ENCODE peak calls at places on chromosomes 7 and 10, in ten cellular contexts. G is CD8-positive, alpha-beta T cell; B is adrenal gland; E is aorta; K is mammary epithelial cell; R is foreskin keratinocyte; S is psoas muscle; N is neuronal stem cell; X is adipocyte; Q is esophagus squamous epithelium. D is an unnamed sample. For H3K4me1, the result is how much of the 10 kb centered on the place peaks cover.

GRCh38 chr10:10975647-10976046 is 42.0 kb upstream of the CELF2 start:
- DNase-seq in N (no peak), S (no peak), K (no peak), X (no peak), E (no peak), B (no peak), R (no peak), G (no peak), Q (no peak), D (no peak)

GRCh38 chr7:22563621-22564241 is 63.7 kb upstream of the STEAP1B start:
- DNase-seq in E (no peak), G (no peak), K (peak), N (no peak), R (no peak), X (no peak), B (no peak), S (no peak), Q (no peak), D (no peak)

GRCh38 chr7:112996472-112996871 is 90.2 kb downstream of the GPR85 start:
- DNase-seq in X (no peak), N (no peak), K (no peak), S (no peak), R (no peak), Q (no peak), E (no peak), G (no peak), B (no peak), D (no peak)

GRCh38 chr10:72800741-72801092 is 92.8 kb upstream of the OIT3 start:
- DNase-seq in X (no peak), N (no peak), B (no peak), E (no peak), S (no peak), K (no peak), R (no peak), G (no peak), Q (no peak), D (no peak)

GRCh38 chr10:75616874-75617478 is 185.6 kb downstream of the LRMDA start:
- DNase-seq in E (no peak), X (no peak), R (no peak), S (no peak), N (no peak), G (no peak), K (no peak), B (no peak), Q (no peak), D (peak)

GRCh38 chr7:135536160-135536559 is 21.6 kb upstream of the NUP205 start:
- DNase-seq in N (no peak), R (peak), E (no peak), X (peak), G (no peak), B (peak), S (no peak), Q (no peak), K (peak), D (no peak)

GRCh38 chr7:92255308-92255707 is 9.5 kb downstream of the ANKIB1 start:
- DNase-seq in B (peak), K (peak), Q (no peak), N (no peak), X (peak), E (peak), G (no peak), S (no peak), R (peak), D (no peak)

GRCh38 chr7:110205899-110206298 is 885.0 kb upstream of the LRRN3 start:
- DNase-seq in R (no peak), Q (no peak), S (no peak), K (no peak), E (no peak), G (no peak), N (no peak), X (no peak), B (no peak), D (no peak)

GRCh38 chr7:30169585-30169978 is 34.8 kb downstream of the MTURN start:
- DNase-seq in K (peak), X (peak), E (no peak), N (no peak), S (no peak), G (no peak), R (no peak), B (no peak), Q (no peak), D (no peak)

GRCh38 chr7:27746978-27747377 is 7.0 kb downstream of the TAX1BP1 start:
- DNase-seq in E (no peak), B (no peak), R (no peak), X (peak), Q (no peak), S (no peak), G (no peak), N (no peak), K (peak), D (no peak)

GRCh38 chr7:152733286-152733934 is 26.1 kb upstream of the ACTR3B start:
- DNase-seq in G (no peak), K (peak), X (no peak), R (peak), E (no peak), Q (no peak), S (no peak), N (no peak), B (no peak), D (no peak)

GRCh38 chr10:12735843-12736462 is 265.6 kb downstream of the CCDC3 start:
- DNase-seq in Q (no peak), R (no peak), S (peak), N (no peak), K (no peak), E (peak), B (no peak), X (no peak), G (no peak), D (no peak)

GRCh38 chr10:90451283-90451682 is 406.6 kb downstream of the HTR7 start:
- DNase-seq in X (peak), G (no peak), R (peak), B (no peak), E (no peak), K (peak), S (no peak), Q (no peak), N (no peak), D (no peak)

GRCh38 chr10:83965473-83965872 is 173.8 kb upstream of the GHITM start:
- DNase-seq in K (no peak), E (no peak), B (no peak), N (no peak), Q (no peak), X (no peak), G (no peak), R (no peak), S (no peak), D (no peak)

GRCh38 chr10:113093188-113094113 is 143.4 kb downstream of the TCF7L2 start:
- DNase-seq in K (peak), N (no peak), S (no peak), Q (no peak), G (no peak), R (peak), X (no peak), B (no peak), E (no peak), D (no peak)

GRCh38 chr10:33073641-33074410 is 115.8 kb upstream of the ITGB1 start:
- DNase-seq in X (no peak), G (no peak), E (no peak), S (no peak), K (no peak), B (no peak), R (no peak), N (no peak), Q (no peak), D (no peak)

GRCh38 chr10:30057421-30057841 is 2.0 kb downstream of the JCAD start:
- DNase-seq in X (peak), R (no peak), S (no peak), N (no peak), Q (no peak), K (no peak), G (no peak), B (no peak), E (no peak), D (no peak)

GRCh38 chr10:23981520-23982309 is 227.2 kb upstream of the KIAA1217 start:
- DNase-seq in K (peak), G (no peak), N (no peak), E (no peak), X (no peak), S (no peak), R (peak), B (no peak), Q (no peak), D (no peak)

DNA sequence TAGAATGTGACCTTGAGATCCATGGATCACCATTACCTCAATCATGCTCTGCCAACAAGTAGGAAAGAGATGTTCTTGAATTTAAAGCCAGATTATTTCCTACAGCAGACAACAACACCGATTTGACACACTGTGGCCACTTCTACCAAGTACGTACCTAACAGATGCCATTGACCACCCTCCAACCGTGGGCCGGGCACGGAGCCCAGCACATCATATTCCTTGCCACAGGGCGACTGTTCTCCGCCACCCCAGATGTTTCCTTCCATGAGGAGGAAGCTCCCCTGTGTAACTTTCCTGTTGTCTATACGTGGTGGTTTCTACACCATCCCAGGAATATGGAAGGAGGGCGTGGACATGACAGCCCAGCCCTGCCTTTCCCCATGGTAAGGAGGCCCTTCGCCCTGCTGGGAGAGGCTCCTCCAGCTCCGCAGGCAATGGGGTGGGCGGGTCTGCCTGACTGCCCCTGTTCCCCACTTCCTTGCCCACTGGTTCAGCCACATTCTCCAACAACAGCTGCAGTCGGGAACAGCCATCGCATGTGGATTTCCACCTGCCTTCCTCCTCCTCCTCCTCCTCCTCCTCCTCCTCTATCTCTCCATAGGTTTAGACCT is 7.2 kb downstream of the CHST15 start:
- DNase-seq in X (no peak), K (no peak), S (no peak), N (no peak), G (no peak), R (no peak), B (no peak), E (no peak), Q (no peak), D (no peak)
- H3K4me1 ChIP-seq in X (under half), K (under half), S (under half), N (under half), G (under half), R (under half), B (under half), E (under half), Q (under half), D (under half)

GRCh38 chr7:44082541-44083207 is 344 bp upstream of the POLM start:
- DNase-seq in E (peak), S (peak), B (peak), X (peak), R (peak), G (peak), N (peak), K (peak), Q (peak), D (peak)

GRCh38 chr7:44086627-44087026 is 4.3 kb upstream of the POLM start:
- DNase-seq in Q (no peak), K (no peak), N (no peak), E (no peak), B (no peak), X (no peak), S (no peak), R (no peak), G (no peak), D (no peak)

GRCh38 chr7:44083796-44084195 is 1.5 kb upstream of the POLM start:
- DNase-seq in G (no peak), S (peak), B (no peak), Q (no peak), R (no peak), E (no peak), X (no peak), N (no peak), K (no peak), D (no peak)

GRCh38 chr7:44085549-44085948 is 3.2 kb upstream of the POLM start:
- DNase-seq in E (no peak), G (no peak), R (no peak), K (no peak), X (no peak), Q (no peak), B (no peak), N (no peak), S (no peak), D (no peak)

GRCh38 chr7:44084695-44085094 is 2.4 kb upstream of the POLM start:
- DNase-seq in X (peak), S (no peak), K (no peak), Q (no peak), G (no peak), E (no peak), N (no peak), R (no peak), B (no peak), D (no peak)
- H3K4me1 ChIP-seq in X (half or more), S (under half), K (under half), Q (under half), G (under half), E (under half), N (under half), R (under half), B (under half), D (under half)

GRCh38 chr10:133185916-133186315 is 25.9 kb downstream of the KNDC1 start:
- DNase-seq in K (no peak), S (no peak), E (no peak), Q (no peak), X (no peak), B (no peak), G (no peak), R (no peak), N (no peak), D (no peak)
- H3K4me1 ChIP-seq in K (under half), S (under half), E (under half), Q (under half), X (under half), B (under half), G (under half), R (under half), N (under half), D (under half)

GRCh38 chr10:80528901-80529300 is 8.8 kb upstream of the SH2D4B start:
- DNase-seq in B (no peak), R (no peak), S (peak), G (no peak), X (no peak), K (no peak), N (no peak), E (no peak), Q (no peak), D (no peak)
- H3K4me1 ChIP-seq in B (under half), R (under half), S (under half), G (half or more), X (under half), K (under half), N (under half), E (under half), Q (under half), D (under half)